ENCODE peak calls at places on chromosome 2, in seven cellular contexts. L is H9, K is mesothelial cell of epicardium, R is GM19239, E is left ventricle myocardium superior, G is NCI-H1105 treated with DMSO at 0.1 percent for 48 hours, A is thyroid gland. Y is an unnamed sample.

GRCh38 chr2:56801770-56802169 is 618.0 kb downstream of the CCDC85A start:
- DNase-seq in L (no peak), K (no peak), R (no peak), E (no peak), G (no peak), A (no peak), Y (no peak)

GRCh38 chr2:24894750-24895149 is 25.3 kb downstream of the ADCY3 start:
- DNase-seq in L (no peak), K (no peak), R (no peak), E (no peak), G (no peak), A (no peak), Y (no peak)

GRCh38 chr2:216632952-216633615 is at the start of gene IGFBP2:
- DNase-seq in L (peak), K (peak), R (no peak), E (peak), G (peak), A (peak), Y (peak)

GRCh38 chr2:171034315-171034714 is 105.3 kb downstream of the GORASP2 start:
- DNase-seq in L (no peak), K (no peak), R (no peak), E (no peak), G (no peak), A (no peak), Y (no peak)

GRCh38 chr2:109415460-109416004 is 198.2 kb downstream of the SEPTIN10 start:
- DNase-seq in L (peak), K (no peak), R (no peak), E (no peak), G (no peak), A (no peak), Y (no peak)

GRCh38 chr2:237613679-237614078 is 13.7 kb upstream of the LRRFIP1 start:
- DNase-seq in L (peak), K (no peak), R (no peak), E (no peak), G (no peak), A (no peak), Y (no peak)

GRCh38 chr2:186159101-186159500 is 327.0 kb upstream of the ZC3H15 start:
- DNase-seq in L (no peak), K (no peak), R (no peak), E (no peak), G (no peak), A (no peak), Y (no peak)

GRCh38 chr2:74762789-74763188 is 71.1 kb upstream of the HK2 start:
- DNase-seq in L (no peak), K (no peak), R (no peak), E (no peak), G (no peak), A (no peak), Y (no peak)

GRCh38 chr2:240469239-240469636 is 33.8 kb downstream of the GPC1 start:
- DNase-seq in L (peak), K (peak), R (no peak), E (peak), G (no peak), A (no peak), Y (no peak)

Y was measured in NCI-H1417 treated with DMSO at 0.1 percent for 48 hours.